ENCODE peak calls at places on chromosomes 6 and 20, in eight cellular contexts. One of them, this sample, is unnamed.

GRCh38 chr20:14337400-14338171 is at the start of gene FLRT3:
- DNase-seq in activated gamma-delta T cell: no peak
- DNase-seq in stimulated activated CD8-positive, alpha-beta memory T cell treated with anti-CD3 and anti-CD28 coated beads, Interleukin-2, amount 100 ng/mL, for 1 hour: no peak
- DNase-seq in HS-27A: peak; percentile 95
- DNase-seq in NCI-H1105: peak; percentile 55
- DNase-seq in left ventricle myocardium superior: peak; percentile 40
- DNase-seq in heart right ventricle: peak; percentile 26
- DNase-seq in effector memory CD8-positive, alpha-beta T cell: no peak
- DNase-seq in this sample: peak; percentile 92

GRCh38 chr6:89436226-89436625 is 3.3 kb downstream of the ANKRD6 start:
- DNase-seq in effector memory CD8-positive, alpha-beta T cell: no peak
- DNase-seq in activated gamma-delta T cell: no peak
- DNase-seq in left ventricle myocardium superior: no peak
- DNase-seq in NCI-H1105: peak; percentile 30
- DNase-seq in HS-27A: no peak
- DNase-seq in heart right ventricle: no peak
- DNase-seq in stimulated activated CD8-positive, alpha-beta memory T cell treated with anti-CD3 and anti-CD28 coated beads, Interleukin-2, amount 100 ng/mL, for 1 hour: no peak
- DNase-seq in this sample: peak; percentile 13

GRCh38 chr6:39416728-39417127 is 94.2 kb upstream of the KCNK16 start:
- DNase-seq in stimulated activated CD8-positive, alpha-beta memory T cell treated with anti-CD3 and anti-CD28 coated beads, Interleukin-2, amount 100 ng/mL, for 1 hour: no peak
- DNase-seq in HS-27A: no peak
- DNase-seq in heart right ventricle: no peak
- DNase-seq in NCI-H1105: no peak
- DNase-seq in effector memory CD8-positive, alpha-beta T cell: no peak
- DNase-seq in left ventricle myocardium superior: no peak
- DNase-seq in activated gamma-delta T cell: no peak
- DNase-seq in this sample: no peak

GRCh38 chr20:56420028-56420427 is 8.0 kb downstream of the CASS4 start:
- DNase-seq in effector memory CD8-positive, alpha-beta T cell: no peak
- DNase-seq in heart right ventricle: no peak
- DNase-seq in stimulated activated CD8-positive, alpha-beta memory T cell treated with anti-CD3 and anti-CD28 coated beads, Interleukin-2, amount 100 ng/mL, for 1 hour: no peak
- DNase-seq in activated gamma-delta T cell: no peak
- DNase-seq in HS-27A: no peak
- DNase-seq in NCI-H1105: no peak
- DNase-seq in left ventricle myocardium superior: no peak
- DNase-seq in this sample: no peak

GRCh38 chr6:38975621-38976049 is 72.9 kb upstream of the GLP1R start:
- DNase-seq in heart right ventricle: no peak
- DNase-seq in HS-27A: no peak
- DNase-seq in activated gamma-delta T cell: no peak
- DNase-seq in stimulated activated CD8-positive, alpha-beta memory T cell treated with anti-CD3 and anti-CD28 coated beads, Interleukin-2, amount 100 ng/mL, for 1 hour: no peak
- DNase-seq in left ventricle myocardium superior: no peak
- DNase-seq in NCI-H1105: no peak
- DNase-seq in effector memory CD8-positive, alpha-beta T cell: no peak
- DNase-seq in this sample: no peak

GRCh38 chr20:33709398-33709797 is 10.7 kb downstream of the PXMP4 start:
- DNase-seq in effector memory CD8-positive, alpha-beta T cell: no peak
- DNase-seq in NCI-H1105: no peak
- DNase-seq in stimulated activated CD8-positive, alpha-beta memory T cell treated with anti-CD3 and anti-CD28 coated beads, Interleukin-2, amount 100 ng/mL, for 1 hour: no peak
- DNase-seq in HS-27A: no peak
- DNase-seq in heart right ventricle: no peak
- DNase-seq in activated gamma-delta T cell: no peak
- DNase-seq in left ventricle myocardium superior: no peak
- DNase-seq in this sample: no peak

GRCh38 chr20:4441191-4441590 is 280.5 kb upstream of the PRND start:
- DNase-seq in heart right ventricle: no peak
- DNase-seq in activated gamma-delta T cell: no peak
- DNase-seq in effector memory CD8-positive, alpha-beta T cell: no peak
- DNase-seq in HS-27A: no peak
- DNase-seq in stimulated activated CD8-positive, alpha-beta memory T cell treated with anti-CD3 and anti-CD28 coated beads, Interleukin-2, amount 100 ng/mL, for 1 hour: no peak
- DNase-seq in NCI-H1105: no peak
- DNase-seq in left ventricle myocardium superior: no peak
- DNase-seq in this sample: no peak

GRCh38 chr6:151096691-151097090 is 143.1 kb upstream of the AKAP12 start:
- DNase-seq in NCI-H1105: no peak
- DNase-seq in heart right ventricle: no peak
- DNase-seq in left ventricle myocardium superior: no peak
- DNase-seq in HS-27A: no peak
- DNase-seq in effector memory CD8-positive, alpha-beta T cell: no peak
- DNase-seq in stimulated activated CD8-positive, alpha-beta memory T cell treated with anti-CD3 and anti-CD28 coated beads, Interleukin-2, amount 100 ng/mL, for 1 hour: no peak
- DNase-seq in activated gamma-delta T cell: no peak
- DNase-seq in this sample: no peak

GRCh38 chr20:1526896-1527295 is 30.6 kb downstream of the SIRPD start:
- DNase-seq in effector memory CD8-positive, alpha-beta T cell: no peak
- DNase-seq in activated gamma-delta T cell: no peak
- DNase-seq in NCI-H1105: no peak
- DNase-seq in left ventricle myocardium superior: no peak
- DNase-seq in HS-27A: no peak
- DNase-seq in stimulated activated CD8-positive, alpha-beta memory T cell treated with anti-CD3 and anti-CD28 coated beads, Interleukin-2, amount 100 ng/mL, for 1 hour: no peak
- DNase-seq in heart right ventricle: no peak
- DNase-seq in this sample: no peak

GRCh38 chr6:16374796-16375195 is 136.4 kb downstream of the GMPR start:
- DNase-seq in activated gamma-delta T cell: no peak
- DNase-seq in stimulated activated CD8-positive, alpha-beta memory T cell treated with anti-CD3 and anti-CD28 coated beads, Interleukin-2, amount 100 ng/mL, for 1 hour: no peak
- DNase-seq in effector memory CD8-positive, alpha-beta T cell: no peak
- DNase-seq in heart right ventricle: no peak
- DNase-seq in left ventricle myocardium superior: no peak
- DNase-seq in NCI-H1105: no peak
- DNase-seq in HS-27A: no peak
- DNase-seq in this sample: no peak

GRCh38 chr6:17485181-17485580 is 91.8 kb downstream of the CAP2 start:
- DNase-seq in HS-27A: no peak
- DNase-seq in stimulated activated CD8-positive, alpha-beta memory T cell treated with anti-CD3 and anti-CD28 coated beads, Interleukin-2, amount 100 ng/mL, for 1 hour: no peak
- DNase-seq in effector memory CD8-positive, alpha-beta T cell: no peak
- DNase-seq in activated gamma-delta T cell: no peak
- DNase-seq in left ventricle myocardium superior: no peak
- DNase-seq in heart right ventricle: no peak
- DNase-seq in NCI-H1105: no peak
- DNase-seq in this sample: no peak

GRCh38 chr6:56531839-56532595 is 110.7 kb downstream of the DST start:
- DNase-seq in activated gamma-delta T cell: no peak
- DNase-seq in NCI-H1105: no peak
- DNase-seq in heart right ventricle: no peak
- DNase-seq in HS-27A: no peak
- DNase-seq in stimulated activated CD8-positive, alpha-beta memory T cell treated with anti-CD3 and anti-CD28 coated beads, Interleukin-2, amount 100 ng/mL, for 1 hour: no peak
- DNase-seq in effector memory CD8-positive, alpha-beta T cell: no peak
- DNase-seq in left ventricle myocardium superior: no peak
- DNase-seq in this sample: no peak

This sample was measured in prostate gland.